ENCODE peak calls at places on chromosomes 3 and 15, in four cellular contexts. X is ovary, B is heart left ventricle, A is iPS DF 6.9. G is an unnamed sample. For H3K4me1, the result is how much of the 10 kb centered on the place peaks cover.

GRCh38 chr3:14740983-14741382 is 66.0 kb downstream of the C3orf20 start:
- DNase-seq in X (no peak), B (no peak), A (no peak), G (no peak)

GRCh38 chr3:63479661-63480035 is 172.8 kb upstream of the SNTN start:
- DNase-seq in X (no peak), B (no peak), A (no peak), G (peak)

GRCh38 chr3:36543276-36543997 is 163.1 kb downstream of the STAC start:
- DNase-seq in X (no peak), B (no peak), A (no peak), G (no peak)

GRCh38 chr3:42683875-42684593 is 1.3 kb upstream of the KLHL40 start:
- DNase-seq in X (no peak), B (peak), A (no peak), G (peak)

GRCh38 chr3:159796744-159797143 is 191.9 kb upstream of the IL12A start:
- DNase-seq in X (no peak), B (no peak), A (no peak), G (no peak)

GRCh38 chr3:90091557-90091956 is 984.1 kb downstream of the EPHA3 start:
- DNase-seq in X (peak), B (peak), A (peak), G (no peak)

GRCh38 chr3:129612350-129613204 is 6.1 kb upstream of the PLXND1 start:
- DNase-seq in X (no peak), B (peak), A (no peak), G (peak)

GRCh38 chr3:189430166-189430565 is 201.0 kb upstream of the TP63 start:
- DNase-seq in X (no peak), B (no peak), A (no peak), G (no peak)

GRCh38 chr3:169954142-169954756 is 12.4 kb upstream of the SEC62 start:
- DNase-seq in X (no peak), B (no peak), A (no peak), G (no peak)

GRCh38 chr3:126487151-126487771 is 11.6 kb upstream of the ZXDC start:
- DNase-seq in X (no peak), B (peak), A (no peak), G (no peak)

GRCh38 chr15:49079340-49080039 is 33.2 kb upstream of the SECISBP2L start:
- DNase-seq in X (no peak), B (no peak), A (no peak), G (no peak)

GRCh38 chr15:80059786-80060489 is 462 bp downstream of the ZFAND6 start:
- DNase-seq in X (no peak), B (peak), A (no peak), G (no peak)

GRCh38 chr3:196164576-196164975 is 46.6 kb downstream of the ZDHHC19 start:
- DNase-seq in X (no peak), B (no peak), A (no peak), G (no peak)

GRCh38 chr15:31974855-31975421 is 55.4 kb upstream of the CHRNA7 start:
- DNase-seq in X (no peak), B (no peak), A (peak), G (no peak)

GRCh38 chr15:80068578-80068977 is 9.1 kb downstream of the ZFAND6 start:
- DNase-seq in X (no peak), B (no peak), A (no peak), G (no peak)

GRCh38 chr15:64850778-64851502 is 9.2 kb downstream of the PLEKHO2 start:
- DNase-seq in X (no peak), B (no peak), A (no peak), G (no peak)

GRCh38 chr3:193872265-193872753 is 263.6 kb upstream of the HES1 start:
- DNase-seq in X (no peak), B (no peak), A (no peak), G (no peak)

GRCh38 chr3:108250626-108251025 is 28.4 kb upstream of the IFT57 start:
- DNase-seq in X (no peak), B (no peak), A (no peak), G (no peak)

GRCh38 chr15:82810061-82810862 is 834 bp downstream of the WHAMM start:
- DNase-seq in X (peak), B (peak), A (no peak), G (peak)

GRCh38 chr3:124298951-124299350 is 307.0 kb upstream of the ROPN1 start:
- DNase-seq in X (peak), B (no peak), A (no peak), G (peak)

GRCh38 chr15:85482896-85483295 is 102.5 kb downstream of the AKAP13 start:
- DNase-seq in X (no peak), B (no peak), A (no peak), G (no peak)

GRCh38 chr3:21140785-21141184 is 610.2 kb downstream of the ZNF385D start:
- DNase-seq in X (no peak), B (no peak), A (no peak), G (no peak)

GRCh38 chr3:139906441-139906840 is 28.5 kb upstream of the CLSTN2 start:
- DNase-seq in X (no peak), B (no peak), A (no peak), G (no peak)

GRCh38 chr3:10928396-10928960 is 64.1 kb upstream of the SLC6A1 start:
- DNase-seq in X (no peak), B (no peak), A (no peak), G (no peak)

GRCh38 chr3:141275032-141275422 is 43.4 kb downstream of the PXYLP1 start:
- DNase-seq in X (no peak), B (no peak), A (no peak), G (no peak)

GRCh38 chr15:80609111-80609510 is 86.0 kb upstream of the ABHD17C start:
- DNase-seq in X (no peak), B (no peak), A (no peak), G (no peak)

GRCh38 chr3:177591371-177591770 is 394.1 kb upstream of the TBL1XR1 start:
- DNase-seq in X (no peak), B (no peak), A (no peak), G (no peak)

GRCh38 chr3:165254812-165255211 is 58.6 kb upstream of the SLITRK3 start:
- DNase-seq in X (no peak), B (no peak), A (peak), G (no peak)

GRCh38 chr3:78140274-78140673 is 1100.4 kb downstream of the ROBO2 start:
- DNase-seq in X (no peak), B (no peak), A (no peak), G (no peak)

GRCh38 chr3:181698263-181698944 is 13.3 kb upstream of the SOX2 start:
- DNase-seq in X (no peak), B (no peak), A (no peak), G (peak)

GRCh38 chr3:47799733-47800132 is 3.2 kb upstream of the DHX30 start:
- DNase-seq in X (no peak), B (no peak), A (no peak), G (no peak)

GRCh38 chr3:176202652-176203051 is 994.6 kb downstream of the TBL1XR1 start:
- DNase-seq in X (no peak), B (no peak), A (no peak), G (no peak)

GRCh38 chr3:123129532-123129931 is 62.7 kb downstream of the PDIA5 start:
- DNase-seq in X (no peak), B (no peak), A (no peak), G (no peak)

GRCh38 chr3:110378481-110378880 is 693.1 kb upstream of the NECTIN3 start:
- DNase-seq in X (no peak), B (no peak), A (no peak), G (no peak)

GRCh38 chr15:47788685-47789084 is 71.4 kb downstream of the SEMA6D start:
- DNase-seq in X (no peak), B (no peak), A (no peak), G (no peak)

GRCh38 chr15:72086010-72086697 is 31.8 kb downstream of the MYO9A start:
- DNase-seq in X (no peak), B (peak), A (no peak), G (no peak)

GRCh38 chr15:25933456-25934158 is 70.5 kb upstream of the ATP10A start:
- DNase-seq in X (peak), B (peak), A (peak), G (peak)

GRCh38 chr15:70763120-70763949 is at the start of gene UACA:
- DNase-seq in X (peak), B (peak), A (peak), G (peak)

GRCh38 chr15:70766597-70766996 is 3.2 kb upstream of the UACA start:
- DNase-seq in X (no peak), B (no peak), A (no peak), G (no peak)

GRCh38 chr15:70763950-70764730 is 782 bp upstream of the UACA start:
- DNase-seq in X (no peak), B (no peak), A (no peak), G (no peak)

GRCh38 chr15:70767668-70768067 is 4.3 kb upstream of the UACA start:
- DNase-seq in X (no peak), B (no peak), A (no peak), G (no peak)

DNA sequence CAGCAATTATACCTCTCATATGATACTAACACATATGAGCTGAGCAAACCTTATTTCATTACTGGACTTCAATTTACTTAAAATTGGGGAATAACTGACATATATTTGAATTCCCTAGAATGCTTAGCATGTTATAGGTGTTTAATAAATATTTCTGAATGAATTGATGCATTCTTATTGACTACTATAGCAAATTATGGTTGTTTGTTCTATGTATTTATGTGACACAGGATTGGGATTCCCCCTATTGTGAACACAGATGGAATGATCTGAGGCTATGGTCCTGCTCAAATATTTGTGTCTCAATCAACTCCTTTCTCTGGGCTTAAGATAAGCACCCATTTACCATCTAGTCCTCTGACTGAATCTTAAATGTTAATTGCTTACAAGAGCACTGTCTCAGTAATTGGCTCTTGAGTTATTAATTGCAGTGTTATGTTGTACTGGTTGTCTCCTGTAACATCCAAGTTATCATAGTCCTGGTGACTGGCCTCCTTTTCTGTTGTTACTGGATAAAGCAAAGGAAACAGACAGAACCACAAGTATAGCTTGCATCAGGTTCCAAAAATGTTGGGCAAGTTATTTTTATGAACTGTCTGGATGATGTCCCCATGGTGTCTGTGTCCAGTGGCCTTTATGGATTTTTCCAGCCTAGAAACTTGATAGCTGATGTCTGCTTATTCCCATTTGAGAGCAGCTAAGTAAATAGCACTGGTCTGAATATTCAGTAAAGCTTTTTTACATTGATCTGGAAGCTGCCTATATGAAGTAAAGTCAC is 2.3 kb upstream of the UACA start:
- DNase-seq in X (no peak), B (no peak), A (no peak), G (no peak)
- H3K4me3 ChIP-seq in X (no peak), B (no peak), A (no peak), G (no peak)

GRCh38 chr3:185653949-185654757 is 68.1 kb downstream of the SENP2 start:
- DNase-seq in X (no peak), B (no peak), A (no peak), G (no peak)

GRCh38 chr3:185654758-185655145 is 68.7 kb downstream of the SENP2 start:
- DNase-seq in X (no peak), B (no peak), A (no peak), G (no peak)

GRCh38 chr3:185656321-185656840 is 70.3 kb downstream of the SENP2 start:
- DNase-seq in X (peak), B (no peak), A (no peak), G (peak)

GRCh38 chr3:185657211-185657610 is 71.1 kb downstream of the SENP2 start:
- DNase-seq in X (no peak), B (no peak), A (no peak), G (no peak)

DNA sequence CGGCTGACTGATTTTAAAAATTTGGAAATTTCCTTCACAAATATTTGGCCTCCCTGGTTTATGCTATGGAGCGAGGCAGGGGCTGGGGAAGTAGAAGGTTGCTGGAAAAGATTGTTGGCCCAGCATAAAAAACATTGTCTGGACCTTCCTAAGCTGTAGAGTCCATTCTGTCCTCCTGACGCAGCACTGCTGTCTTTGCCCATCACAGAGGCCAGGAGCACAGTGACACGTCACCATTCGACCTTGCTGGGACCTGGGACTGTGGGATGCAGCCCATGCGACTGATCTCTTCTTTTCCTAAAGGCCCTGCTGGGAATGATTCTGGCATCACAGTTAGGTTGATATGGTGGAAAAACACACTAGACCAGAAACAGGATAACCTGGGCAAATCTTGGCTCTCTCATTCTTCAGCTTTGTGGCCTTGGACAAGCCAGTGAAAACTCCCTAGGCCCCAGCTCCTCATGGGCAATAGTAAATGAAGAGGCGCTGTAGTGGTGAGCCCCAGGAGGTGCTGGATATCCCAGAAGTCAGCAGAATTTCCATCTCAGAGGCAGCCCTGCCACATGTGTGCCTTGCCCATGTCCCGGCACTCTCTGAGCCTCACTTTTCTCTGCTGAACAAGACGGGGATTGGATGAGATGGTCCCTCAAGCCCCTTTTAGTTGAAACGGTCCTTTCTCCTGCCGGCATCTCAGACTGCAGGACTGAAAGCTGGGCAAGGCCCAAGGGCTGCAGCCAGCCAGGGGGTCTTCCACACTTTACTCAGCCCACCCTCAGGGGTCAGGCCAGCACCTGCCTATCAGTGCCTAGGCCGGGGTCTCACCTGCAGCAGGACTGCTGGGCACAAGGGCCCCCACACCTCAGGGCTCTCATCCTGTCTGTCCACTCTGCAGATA is 69.6 kb downstream of the SENP2 start:
- DNase-seq in X (peak), B (no peak), A (no peak), G (no peak)
- H3K4me1 ChIP-seq in X (under half), B (under half), A (under half), G (under half)

GRCh38 chr3:113260980-113261920 is 49.9 kb downstream of the BOC start:
- DNase-seq in X (no peak), B (no peak), A (no peak), G (no peak)
- H3K27ac ChIP-seq in X (no peak), B (peak), A (no peak), G (peak)

GRCh38 chr3:120496278-120496975 is 45.6 kb upstream of the FSTL1 start:
- DNase-seq in X (no peak), B (no peak), A (no peak), G (no peak)

GRCh38 chr3:120495809-120496208 is 45.0 kb upstream of the FSTL1 start:
- DNase-seq in X (no peak), B (no peak), A (no peak), G (no peak)

GRCh38 chr3:120498947-120499346 is 48.2 kb upstream of the FSTL1 start:
- DNase-seq in X (no peak), B (no peak), A (no peak), G (no peak)

GRCh38 chr3:120497813-120498212 is 47.0 kb upstream of the FSTL1 start:
- DNase-seq in X (no peak), B (no peak), A (no peak), G (no peak)

DNA sequence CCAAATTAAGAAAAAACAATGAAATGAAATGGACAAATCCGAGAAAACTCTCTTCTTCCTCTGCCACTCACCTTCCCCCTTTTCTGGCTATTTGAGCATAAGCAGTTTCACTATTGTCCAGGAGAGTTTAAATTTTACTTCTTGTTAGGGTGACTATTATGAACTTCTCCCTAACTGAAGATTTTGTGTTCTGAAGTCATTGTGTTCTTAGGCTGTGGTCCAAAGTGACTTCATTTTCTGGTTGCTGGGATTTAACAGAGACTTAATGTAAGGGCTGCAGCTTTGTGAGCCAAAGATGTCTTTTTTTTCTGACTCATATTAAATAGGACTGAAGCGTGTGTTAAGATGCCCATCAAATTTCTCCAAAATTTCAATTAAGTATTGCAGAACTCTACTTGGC is 46.5 kb upstream of the FSTL1 start:
- DNase-seq in X (no peak), B (no peak), A (no peak), G (no peak)
- H3K4me3 ChIP-seq in X (no peak), B (no peak), A (no peak), G (no peak)

GRCh38 chr15:99148851-99149276 is 44.0 kb downstream of the SYNM start:
- DNase-seq in X (no peak), B (no peak), A (no peak), G (no peak)
- H3K4me1 ChIP-seq in X (under half), B (under half), A (under half), G (under half)

G was measured in right cardiac atrium.